ENCODE peak calls at places on chromosomes 2 and 18, in eight cellular contexts. Q is endodermal cell, L is gastrocnemius medialis, D is DND-41, N is AG10803, W is PC-3, J is neuronal stem cell, I is ascending aorta. F is an unnamed sample.
A peak's percentile ranks its signal among the peaks of the same experiment; 100 is the strongest.

GRCh38 chr2:27683390-27684071 is 19.8 kb downstream of the SLC4A1AP start:
- DNase-seq in Q (peak; percentile 95), L (peak; percentile 55), D (peak; percentile 86), N (peak; percentile 85), W (peak; percentile 98), J (peak; percentile 94), I (no peak), F (peak; percentile 82)

GRCh38 chr18:11309172-11309571 is 159.8 kb upstream of the PIEZO2 start:
- DNase-seq in Q (peak; percentile 72), L (no peak), D (peak; percentile 19), N (peak; percentile 27), W (peak; percentile 33), J (no peak), I (no peak), F (no peak)

GRCh38 chr18:23238152-23238531 is 102.9 kb downstream of the CABLES1 start:
- DNase-seq in Q (no peak), L (no peak), D (no peak), N (peak; percentile 91), W (no peak), J (no peak), I (peak; percentile 26), F (no peak)

GRCh38 chr2:3186766-3187165 is 190.9 kb downstream of the EIPR1 start:
- DNase-seq in Q (no peak), L (no peak), D (no peak), N (no peak), W (no peak), J (no peak), I (no peak), F (no peak)

GRCh38 chr18:9631814-9632496 is 17.6 kb upstream of the PPP4R1 start:
- DNase-seq in Q (no peak), L (no peak), D (no peak), N (peak; percentile 85), W (peak; percentile 97), J (no peak), I (no peak), F (no peak)

GRCh38 chr2:47033102-47033880 is 117.7 kb upstream of the MCFD2 start:
- DNase-seq in Q (peak; percentile 61), L (no peak), D (no peak), N (peak; percentile 55), W (peak; percentile 17), J (no peak), I (no peak), F (no peak)

GRCh38 chr2:108933691-108934117 is 55.3 kb downstream of the EDAR start:
- DNase-seq in Q (no peak), L (no peak), D (no peak), N (no peak), W (no peak), J (no peak), I (no peak), F (no peak)

GRCh38 chr2:118644190-118644589 is 203.3 kb downstream of the EN1 start:
- DNase-seq in Q (peak; percentile 84), L (no peak), D (no peak), N (no peak), W (no peak), J (no peak), I (no peak), F (no peak)

GRCh38 chr2:158099716-158100115 is 2.0 kb upstream of the UPP2 start:
- DNase-seq in Q (no peak), L (no peak), D (no peak), N (peak; percentile 9), W (peak; percentile 56), J (no peak), I (no peak), F (no peak)

GRCh38 chr2:132719480-132719879 is 49.5 kb upstream of the LYPD1 start:
- DNase-seq in Q (no peak), L (no peak), D (no peak), N (no peak), W (no peak), J (no peak), I (no peak), F (no peak)

GRCh38 chr2:111897630-111897923 is 830 bp upstream of the MERTK start:
- DNase-seq in Q (no peak), L (no peak), D (no peak), N (no peak), W (no peak), J (no peak), I (no peak), F (no peak)

GRCh38 chr2:106344302-106344701 is 123.9 kb downstream of the RGPD3 start:
- DNase-seq in Q (no peak), L (no peak), D (no peak), N (no peak), W (no peak), J (no peak), I (no peak), F (no peak)

GRCh38 chr2:96952976-96953610 is 33.3 kb downstream of the FAM178B start:
- DNase-seq in Q (no peak), L (no peak), D (no peak), N (peak; percentile 28), W (no peak), J (no peak), I (no peak), F (no peak)

GRCh38 chr2:105365176-105365575 is 27.8 kb downstream of the C2orf49 start:
- DNase-seq in Q (no peak), L (no peak), D (no peak), N (no peak), W (no peak), J (no peak), I (no peak), F (no peak)

GRCh38 chr2:137535897-137536296 is 428.4 kb upstream of the HNMT start:
- DNase-seq in Q (no peak), L (no peak), D (no peak), N (no peak), W (no peak), J (no peak), I (no peak), F (no peak)
- H3K4me3 ChIP-seq in Q (no peak overlapping the region), L (no peak overlapping the region), D (no peak overlapping the region), N (no peak overlapping the region), W (no peak overlapping the region), J (no peak overlapping the region), I (no peak overlapping the region), F (no peak overlapping the region)

GRCh38 chr18:7814754-7815315 is 247.7 kb downstream of the PTPRM start:
- DNase-seq in Q (no peak), L (no peak), D (no peak), N (no peak), W (no peak), J (no peak), I (no peak), F (no peak)
- H3K4me3 ChIP-seq in Q (peak overlapping the region; percentile 65), L (no peak overlapping the region), D (no peak overlapping the region), N (no peak overlapping the region), W (no peak overlapping the region), J (no peak overlapping the region), I (no peak overlapping the region), F (no peak overlapping the region)

GRCh38 chr2:144379891-144380311 is 140.0 kb downstream of the ZEB2 start:
- DNase-seq in Q (no peak), L (no peak), D (no peak), N (no peak), W (no peak), J (no peak), I (no peak), F (no peak)
- H3K4me3 ChIP-seq in Q (no peak overlapping the region), L (peak overlapping the region; percentile 32), D (no peak overlapping the region), N (no peak overlapping the region), W (no peak overlapping the region), J (no peak overlapping the region), I (peak overlapping the region; percentile 34), F (no peak overlapping the region)

GRCh38 chr18:37535968-37536367 is 29.6 kb downstream of the CELF4 start:
- DNase-seq in Q (no peak), L (no peak), D (no peak), N (peak; percentile 10), W (peak; percentile 3), J (no peak), I (no peak), F (no peak)

GRCh38 chr18:37538526-37539205 is 26.9 kb downstream of the CELF4 start:
- DNase-seq in Q (peak; percentile 73), L (no peak), D (no peak), N (no peak), W (no peak), J (no peak), I (no peak), F (no peak)

GRCh38 chr18:37539236-37539635 is 26.4 kb downstream of the CELF4 start:
- DNase-seq in Q (no peak), L (no peak), D (no peak), N (no peak), W (no peak), J (no peak), I (no peak), F (no peak)

GRCh38 chr18:37536646-37537045 is 29.0 kb downstream of the CELF4 start:
- DNase-seq in Q (no peak), L (no peak), D (no peak), N (no peak), W (no peak), J (no peak), I (no peak), F (no peak)

GRCh38 chr18:37537868-37538525 is 27.6 kb downstream of the CELF4 start:
- DNase-seq in Q (peak; percentile 97), L (peak; percentile 15), D (peak; percentile 58), N (peak; percentile 59), W (peak; percentile 41), J (peak; percentile 68), I (no peak), F (no peak)
- H3K4me3 ChIP-seq in Q (no peak overlapping the region), L (no peak overlapping the region), D (no peak overlapping the region), N (no peak overlapping the region), W (no peak overlapping the region), J (no peak overlapping the region), I (no peak overlapping the region), F (no peak overlapping the region)

GRCh38 chr2:208570851-208571763 is 164.5 kb downstream of the PTH2R start:
- DNase-seq in Q (no peak), L (no peak), D (no peak), N (no peak), W (no peak), J (no peak), I (no peak), F (no peak)
- H3K4me3 ChIP-seq in Q (no peak overlapping the region), L (no peak overlapping the region), D (no peak overlapping the region), N (no peak overlapping the region), W (no peak overlapping the region), J (no peak overlapping the region), I (no peak overlapping the region), F (no peak overlapping the region)

DNA sequence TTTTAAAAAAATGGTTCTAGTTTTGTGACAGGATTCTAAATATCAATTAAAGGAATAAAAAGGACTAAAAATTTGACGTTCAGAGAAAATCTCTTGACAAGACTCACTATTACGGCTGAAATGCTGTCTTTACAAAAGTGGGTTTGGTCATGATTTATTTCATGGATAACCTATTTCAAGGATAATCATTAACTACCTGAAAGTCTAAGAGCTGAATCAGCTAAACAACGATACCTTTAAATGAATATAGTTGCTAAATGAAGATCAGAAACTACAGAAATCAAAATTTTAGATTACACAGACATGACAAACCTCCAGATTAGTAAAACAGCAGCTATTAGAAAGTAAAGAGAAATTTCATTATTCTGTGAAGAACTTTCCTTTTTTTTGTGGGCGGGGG is 35.7 kb downstream of the RTTN start:
- DNase-seq in Q (no peak), L (no peak), D (no peak), N (no peak), W (no peak), J (no peak), I (no peak), F (no peak)
- H3K4me3 ChIP-seq in Q (no peak overlapping the region), L (no peak overlapping the region), D (no peak overlapping the region), N (no peak overlapping the region), W (no peak overlapping the region), J (no peak overlapping the region), I (no peak overlapping the region), F (no peak overlapping the region)